ENCODE peak calls at places on chromosome 19, in four cellular contexts. E is MCF 10A, R is mesothelial cell of epicardium, F is lower leg skin. N is an unnamed sample.

GRCh38 chr19:58395220-58395978 is at the start of gene RNF225:
- DNase-seq in F (no peak), R (no peak), E (no peak), N (no peak)

GRCh38 chr19:16364231-16364865 is 39.7 kb downstream of the KLF2 start:
- DNase-seq in R (no peak), F (no peak), E (no peak), N (no peak)

GRCh38 chr19:16417660-16418596 is 53.8 kb downstream of the EPS15L1 start:
- DNase-seq in E (peak), R (peak), F (peak), N (peak)

GRCh38 chr19:10968527-10969081 is 7.8 kb downstream of the SMARCA4 start:
- DNase-seq in F (no peak), E (no peak), R (no peak), N (no peak)

GRCh38 chr19:13850910-13851753 is 25.8 kb upstream of the NANOS3 start:
- DNase-seq in F (peak), E (peak), R (no peak), N (no peak)

GRCh38 chr19:1901940-1902404 is 3.2 kb upstream of the ADAT3 start:
- DNase-seq in F (no peak), E (no peak), R (no peak), N (no peak)

GRCh38 chr19:41352609-41353465 is 885 bp downstream of the TGFB1 start:
- DNase-seq in F (peak), E (peak), R (peak), N (peak)

GRCh38 chr19:48739400-48739825 is 997 bp downstream of the RASIP1 start:
- DNase-seq in R (no peak), E (no peak), F (no peak), N (no peak)

GRCh38 chr19:3479819-3480215 is 508 bp downstream of the SMIM24 start:
- DNase-seq in F (no peak), R (no peak), E (no peak), N (no peak)

GRCh38 chr19:50501568-50502475 is 9.2 kb downstream of the JOSD2 start:
- DNase-seq in R (no peak), E (no peak), F (no peak), N (no peak)

GRCh38 chr19:49585023-49585422 is 3.9 kb downstream of the PRRG2 start:
- DNase-seq in E (no peak), F (no peak), R (no peak), N (no peak)

GRCh38 chr19:58558066-58558622 is at the start of gene UBE2M:
- DNase-seq in F (peak), R (no peak), E (peak), N (peak)

GRCh38 chr19:28466107-28467045 is 746.6 kb downstream of the UQCRFS1 start:
- DNase-seq in F (peak), R (peak), E (peak), N (peak)

GRCh38 chr19:3324405-3324856 is 42.0 kb upstream of the NFIC start:
- DNase-seq in E (peak), R (no peak), F (peak), N (peak)

GRCh38 chr19:8503506-8503905 is 1.1 kb upstream of the PRAM1 start:
- DNase-seq in F (no peak), R (no peak), E (no peak), N (no peak)

GRCh38 chr19:14677464-14677863 is 2.8 kb upstream of the ADGRE3 start:
- DNase-seq in R (no peak), F (no peak), E (no peak), N (no peak)

GRCh38 chr19:22503524-22503923 is 81.4 kb upstream of the ZNF98 start:
- DNase-seq in F (no peak), R (no peak), E (no peak), N (no peak)

GRCh38 chr19:1864480-1865171 is 1.2 kb upstream of the KLF16 start:
- DNase-seq in F (peak), R (no peak), E (peak), N (peak)

GRCh38 chr19:51531349-51532315 is at the start of gene SIGLEC6:
- DNase-seq in F (no peak), E (no peak), R (no peak), N (no peak)

GRCh38 chr19:49469828-49470614 is 4.0 kb upstream of the FLT3LG start:
- DNase-seq in F (no peak), E (no peak), R (no peak), N (peak)

GRCh38 chr19:16309653-16310052 is 15.0 kb upstream of the KLF2 start:
- DNase-seq in R (no peak), E (no peak), F (no peak), N (no peak)

GRCh38 chr19:2719910-2720776 is 1.0 kb downstream of the DIRAS1 start:
- DNase-seq in F (no peak), E (peak), R (no peak), N (no peak)

GRCh38 chr19:2797280-2797679 is 12.0 kb downstream of the THOP1 start:
- DNase-seq in F (no peak), E (no peak), R (no peak), N (no peak)

GRCh38 chr19:53982611-53983010 is 8.8 kb upstream of the CACNG6 start:
- DNase-seq in E (no peak), R (no peak), F (peak), N (no peak)

GRCh38 chr19:39253374-39254149 is 4.9 kb upstream of the IFNL4 start:
- DNase-seq in R (no peak), F (no peak), E (no peak), N (no peak)

GRCh38 chr19:28727133-28727834 is 485.7 kb downstream of the UQCRFS1 start:
- DNase-seq in E (no peak), R (no peak), F (no peak), N (no peak)

GRCh38 chr19:39052243-39052746 is 19.9 kb upstream of the FBXO27 start:
- DNase-seq in R (peak), F (peak), E (peak), N (peak)

GRCh38 chr19:5001547-5002131 is 32.7 kb downstream of the KDM4B start:
- DNase-seq in F (no peak), R (no peak), E (peak), N (peak)

GRCh38 chr19:41218249-41218614 is 791 bp upstream of the AXL start:
- DNase-seq in F (no peak), E (no peak), R (no peak), N (no peak)

GRCh38 chr19:41434450-41434849 is 5.3 kb downstream of the DMAC2 start:
- DNase-seq in E (no peak), R (no peak), F (no peak), N (no peak)

GRCh38 chr19:34985249-34986022 is 14.7 kb upstream of the GRAMD1A start:
- DNase-seq in F (peak), E (no peak), R (no peak), N (no peak)

GRCh38 chr19:40266912-40267600 is 18.1 kb downstream of the AKT2 start:
- DNase-seq in R (no peak), F (no peak), E (no peak), N (no peak)

GRCh38 chr19:29012457-29012856 is 200.5 kb downstream of the UQCRFS1 start:
- DNase-seq in E (no peak), R (no peak), F (no peak), N (no peak)

GRCh38 chr19:35783469-35784400 is 8.4 kb downstream of the ARHGAP33 start:
- DNase-seq in R (no peak), F (no peak), E (no peak), N (no peak)

DNA sequence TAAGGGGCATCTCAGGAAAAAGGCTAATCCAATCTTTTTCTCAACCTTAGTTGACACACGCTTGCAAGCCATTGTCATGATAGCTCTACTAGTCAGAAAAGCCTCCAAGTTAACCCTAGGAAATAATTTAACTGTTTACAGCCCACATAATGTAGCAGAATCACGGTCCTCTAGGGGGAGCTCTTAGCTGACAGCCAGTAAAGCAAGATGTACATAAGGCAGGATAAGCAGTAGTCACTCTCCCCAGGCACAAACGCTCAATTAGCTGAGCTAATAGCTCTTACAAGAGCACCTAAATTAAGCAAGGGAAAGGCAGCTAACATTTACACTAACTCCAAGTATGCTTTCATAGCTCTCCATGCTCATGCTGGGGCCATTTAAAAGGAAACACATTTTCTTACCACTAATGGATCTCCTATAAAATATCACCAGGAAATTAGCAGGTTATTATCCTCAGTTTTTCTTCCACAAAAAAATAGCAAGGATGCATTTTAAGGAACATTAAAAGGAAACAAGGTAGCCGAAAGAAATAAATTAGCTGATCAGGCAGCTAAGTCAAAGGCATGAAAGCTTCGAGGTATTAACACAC is 33.7 kb upstream of the ZSCAN5A start:
- DNase-seq in R (no peak), E (peak), F (no peak), N (peak)
- TF ChIP-seq CTCF in R (no peak), E (peak), F (no peak), N (peak)

GRCh38 chr19:531009-531752 is 379 bp upstream of the CDC34 start:
- DNase-seq in R (peak), F (peak), E (peak), N (peak)
- TF ChIP-seq CTCF in R (no peak), F (no peak), E (no peak), N (peak)

DNA sequence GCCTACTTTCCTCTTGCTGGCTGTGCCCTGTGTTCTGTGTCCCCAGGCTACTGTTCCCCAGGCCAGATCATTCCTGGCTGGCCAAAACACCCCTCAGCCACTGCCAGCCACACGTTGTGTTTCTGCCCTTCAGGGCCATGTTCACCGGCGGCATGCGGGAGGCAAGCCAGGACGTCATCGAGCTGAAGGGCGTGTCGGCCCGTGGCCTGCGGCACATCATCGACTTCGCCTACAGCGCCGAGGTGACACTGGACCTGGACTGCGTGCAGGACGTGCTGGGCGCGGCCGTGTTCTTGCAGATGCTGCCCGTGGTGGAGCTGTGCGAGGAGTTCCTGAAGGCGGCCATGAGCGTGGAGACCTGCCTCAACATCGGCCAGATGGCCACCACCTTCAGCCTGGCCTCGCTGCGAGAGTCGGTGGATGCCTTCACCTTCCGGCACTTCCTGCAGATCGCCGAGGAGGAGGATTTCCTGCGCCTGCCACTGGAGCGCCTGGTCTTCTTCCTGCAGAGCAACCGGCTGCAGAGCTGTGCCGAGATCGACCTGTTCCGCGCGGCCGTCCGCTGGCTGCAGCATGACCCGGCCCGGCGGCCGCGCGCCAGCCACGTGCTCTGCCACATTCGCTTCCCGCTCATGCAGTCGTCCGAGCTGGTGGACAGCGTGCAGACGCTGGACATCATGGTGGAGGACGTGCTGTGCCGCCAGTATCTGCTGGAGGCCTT is 15.8 kb upstream of the CRTC1 start:
- DNase-seq in F (no peak), R (no peak), E (no peak), N (no peak)
- TF ChIP-seq CTCF in F (no peak), R (no peak), E (no peak), N (no peak)

DNA sequence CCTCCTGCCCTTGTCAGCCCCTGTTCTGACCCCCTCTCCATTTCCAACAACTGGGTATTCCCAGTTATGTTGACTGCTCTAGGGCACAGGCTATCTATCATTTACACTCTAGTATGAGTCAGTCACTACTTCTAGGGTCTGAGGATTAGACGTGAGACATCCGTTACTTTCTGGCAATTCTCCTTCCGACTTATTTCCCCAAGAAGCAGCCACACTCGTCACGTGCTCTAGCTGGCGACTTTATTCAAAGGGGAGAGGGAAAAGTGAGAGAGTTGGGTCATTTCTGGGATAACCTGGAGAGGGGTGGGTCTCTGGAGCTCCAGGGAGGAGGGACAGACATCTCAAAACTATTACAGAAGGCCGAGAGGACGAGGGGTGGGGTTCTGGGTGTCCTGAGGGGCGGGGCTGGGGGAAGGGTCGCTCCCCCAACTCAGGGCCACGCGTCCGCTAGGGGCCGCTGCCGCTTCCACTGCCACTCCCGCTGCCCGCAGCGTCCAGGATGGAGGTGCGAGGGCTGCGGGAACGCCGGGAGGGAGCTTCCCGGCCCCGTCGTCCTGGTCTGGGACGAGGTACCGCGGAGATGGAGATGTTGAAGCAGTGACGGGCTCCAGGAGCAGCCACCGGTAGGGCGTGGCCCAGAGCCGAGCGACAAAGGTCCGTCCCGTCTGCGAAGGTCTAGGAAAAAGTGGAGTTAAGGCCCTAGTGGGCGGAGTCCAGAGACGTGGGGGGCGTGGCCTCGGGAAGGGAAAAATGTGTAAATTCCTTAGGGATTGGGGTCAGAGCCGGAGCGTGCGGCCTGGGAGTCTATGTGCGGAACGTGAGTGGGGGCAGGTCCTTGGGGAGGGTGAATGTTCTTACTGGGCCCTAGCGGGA is 8.9 kb downstream of the RTBDN start:
- DNase-seq in R (no peak), F (no peak), E (no peak), N (no peak)
- TF ChIP-seq CTCF in R (peak), F (no peak), E (no peak), N (peak)

GRCh38 chr19:45876411-45877197 is 9.3 kb downstream of the IRF2BP1 start:
- DNase-seq in F (no peak), R (no peak), E (no peak), N (no peak)
- TF ChIP-seq CTCF in F (no peak), R (no peak), E (no peak), N (no peak)

GRCh38 chr19:31930401-31930800 is 415.0 kb upstream of the ZNF507 start:
- DNase-seq in E (no peak), R (no peak), F (no peak), N (no peak)
- TF ChIP-seq CTCF in E (no peak), R (no peak), F (no peak), N (no peak)

DNA sequence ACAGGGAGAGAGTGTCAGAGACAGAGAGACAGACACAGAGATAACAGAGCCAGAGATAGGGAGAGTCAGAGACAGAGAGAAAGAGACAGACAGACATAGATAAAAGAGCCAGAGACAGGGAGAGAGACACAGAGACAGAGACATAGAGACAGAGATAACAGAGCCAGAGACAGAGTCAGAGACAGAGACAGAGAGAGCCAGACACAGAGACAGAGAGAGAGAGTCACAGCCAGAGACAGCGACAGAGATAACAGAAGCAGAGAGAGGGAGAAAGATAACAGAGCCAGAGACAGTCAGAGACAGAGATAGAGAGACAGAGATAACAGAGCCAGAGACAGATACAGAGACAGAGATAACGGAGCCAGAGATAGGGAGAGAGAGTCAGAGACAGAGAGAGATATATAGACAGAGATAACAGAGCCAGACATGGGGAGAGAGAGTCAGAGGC is 865 bp upstream of the TNFSF9 start:
- DNase-seq in E (no peak), R (no peak), F (no peak), N (no peak)
- TF ChIP-seq CTCF in E (no peak), R (no peak), F (no peak), N (no peak)

GRCh38 chr19:23817519-23817918 is 58.8 kb upstream of the ZNF681 start:
- DNase-seq in E (peak), F (no peak), R (no peak), N (peak)
- TF ChIP-seq CTCF in E (no peak), F (no peak), R (no peak), N (peak)

GRCh38 chr19:43124360-43124759 is 41.9 kb upstream of the PSG2 start:
- DNase-seq in E (peak), F (no peak), R (no peak), N (no peak)
- TF ChIP-seq CTCF in E (no peak), F (no peak), R (no peak), N (peak)